ENCODE peak calls at places on chromosomes 13 and 19, in five cellular contexts. T, L, F, K and R are unnamed samples. For H3K4me1, the result is how much of the 10 kb centered on the place peaks cover.

GRCh38 chr13:99313941-99314340 is 6.7 kb upstream of the GPR183 start:
- DNase-seq in K (no peak), L (no peak), F (no peak), T (no peak), R (no peak)

GRCh38 chr13:109785892-109786450 is 412 bp downstream of the IRS2 start:
- DNase-seq in K (no peak), L (no peak), T (no peak), F (no peak), R (no peak)

GRCh38 chr13:79141082-79141481 is 265.0 kb downstream of the RBM26 start:
- DNase-seq in T (no peak), K (no peak), L (no peak), F (no peak), R (no peak)

GRCh38 chr19:5966215-5966614 is 11.7 kb downstream of the RANBP3 start:
- DNase-seq in T (peak), K (no peak), F (no peak), L (peak), R (no peak)

GRCh38 chr13:43374621-43375020 is 351.2 kb downstream of the DNAJC15 start:
- DNase-seq in K (no peak), F (no peak), L (no peak), T (peak), R (no peak)

GRCh38 chr19:33458807-33459206 is 62.8 kb downstream of the PEPD start:
- DNase-seq in K (no peak), T (no peak), L (no peak), F (peak), R (no peak)

GRCh38 chr19:8552810-8553209 is 24.4 kb downstream of the MYO1F start:
- DNase-seq in T (peak), K (no peak), F (no peak), L (no peak), R (no peak)

GRCh38 chr19:18795540-18795939 is 4.4 kb upstream of the COMP start:
- DNase-seq in T (no peak), K (no peak), L (no peak), F (no peak), R (no peak)

GRCh38 chr19:6233051-6233826 is 46.5 kb downstream of the MLLT1 start:
- DNase-seq in L (peak), K (peak), F (peak), T (peak), R (no peak)

GRCh38 chr13:110380359-110381028 is 73.4 kb downstream of the COL4A2 start:
- DNase-seq in F (no peak), K (no peak), L (peak), T (peak), R (no peak)

GRCh38 chr19:42926781-42927180 is 9.1 kb upstream of the PSG6 start:
- DNase-seq in L (no peak), F (no peak), T (no peak), K (no peak), R (no peak)

GRCh38 chr19:56124578-56124977 is 3.5 kb upstream of the ZNF787 start:
- DNase-seq in F (no peak), T (no peak), K (no peak), L (no peak), R (peak)

GRCh38 chr13:44759723-44760360 is 183.7 kb upstream of the TSC22D1 start:
- DNase-seq in K (peak), T (peak), F (no peak), L (no peak), R (no peak)

GRCh38 chr13:32538234-32538620 is 368 bp downstream of the N4BP2L2 start:
- DNase-seq in K (peak), F (peak), L (no peak), T (peak), R (no peak)

GRCh38 chr13:109155301-109155761 is 525.9 kb downstream of the MYO16 start:
- DNase-seq in F (no peak), L (no peak), K (no peak), T (peak), R (no peak)

GRCh38 chr19:41911889-41912731 is 16.1 kb downstream of the ERFL start:
- DNase-seq in K (no peak), T (no peak), L (no peak), F (no peak), R (no peak)

DNA sequence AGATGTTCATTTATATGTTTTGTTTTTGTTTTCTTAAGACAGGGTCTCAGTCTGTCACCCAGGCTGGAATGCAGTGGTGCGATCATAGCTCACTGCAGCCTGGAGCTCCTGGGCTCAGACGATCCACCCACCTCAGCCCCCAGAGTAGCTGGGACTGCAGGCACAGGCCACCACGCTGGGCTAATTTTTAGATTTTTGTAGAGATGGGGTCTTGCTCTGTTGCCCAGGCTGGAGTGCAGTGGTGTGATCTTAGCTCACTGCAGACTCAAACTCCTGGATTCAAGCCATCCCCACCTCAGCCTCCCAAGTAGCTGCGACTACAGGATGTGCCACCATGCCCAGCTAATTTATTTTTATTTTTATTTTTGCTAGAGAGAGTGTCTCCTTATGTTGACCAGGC is 45.7 kb downstream of the NFIC start:
- DNase-seq in T (no peak), F (no peak), K (no peak), L (no peak), R (no peak)
- H3K4me1 ChIP-seq in T (under half), F (half or more), K (under half), L (under half), R (under half)

DNA sequence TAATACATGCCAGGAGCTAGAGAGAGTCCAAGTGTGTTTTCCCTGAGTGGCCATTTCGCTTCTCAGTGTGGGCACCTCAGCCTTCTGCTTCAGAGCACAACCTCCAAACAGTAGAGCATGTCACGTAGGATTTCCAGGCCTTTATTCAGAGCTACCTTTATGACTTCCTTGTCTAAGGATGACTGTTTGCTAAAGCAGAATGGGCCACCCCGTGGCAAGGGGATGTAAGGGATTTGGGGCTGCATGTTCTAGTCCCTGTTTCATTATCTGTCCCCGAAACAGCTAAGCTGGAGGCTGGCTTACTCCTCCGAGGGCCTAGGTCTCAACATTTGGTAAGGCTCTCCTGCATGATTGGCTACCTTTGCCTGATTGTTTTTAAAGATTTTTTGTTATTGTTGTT is 6.0 kb downstream of the RNASEH2B start:
- DNase-seq in F (no peak), T (no peak), L (no peak), K (no peak), R (no peak)
- H3K4me1 ChIP-seq in F (under half), T (under half), L (under half), K (half or more), R (under half)

GRCh38 chr19:10766049-10766623 is 48.3 kb downstream of the DNM2 start:
- DNase-seq in T (no peak), K (peak), L (no peak), F (no peak), R (no peak)
- H3K4me1 ChIP-seq in T (under half), K (half or more), L (under half), F (half or more), R (under half)

DNA sequence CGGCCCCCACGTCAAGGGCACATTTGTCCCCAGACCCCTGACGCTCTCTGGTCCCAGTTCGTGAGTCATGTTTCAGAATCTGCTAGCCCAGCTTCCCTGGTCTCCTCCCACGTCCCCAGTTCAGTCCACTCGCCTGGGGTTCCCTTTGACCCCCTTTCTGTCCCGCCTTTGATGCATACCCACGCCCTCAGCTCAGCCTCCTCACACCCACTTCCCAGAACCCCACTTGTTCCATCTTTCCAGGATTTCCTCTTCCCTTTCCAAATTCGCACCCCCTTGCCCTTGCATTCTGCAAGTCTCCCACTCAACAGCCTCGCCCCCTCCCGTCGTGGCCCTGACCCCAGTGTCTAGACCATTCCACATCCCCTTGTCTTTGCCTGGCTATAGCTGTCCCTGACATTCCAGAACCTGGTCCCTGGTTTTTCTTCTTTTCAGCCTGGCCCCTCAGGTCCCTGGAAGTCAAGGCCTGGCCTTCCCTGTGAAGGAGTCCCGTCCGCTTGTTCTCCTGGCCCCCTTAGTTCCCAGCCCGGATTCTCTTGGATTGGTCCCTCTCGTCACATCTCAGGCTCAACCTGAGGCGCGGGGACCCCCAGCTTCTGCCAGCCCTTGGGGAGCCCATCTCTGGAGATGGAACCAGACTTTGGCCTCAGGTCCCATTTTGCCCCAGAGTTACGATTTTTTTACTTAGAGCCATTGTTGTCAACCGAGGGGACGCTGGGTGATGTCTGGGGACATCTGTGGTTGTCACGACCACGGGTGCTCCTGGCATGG is 1.3 kb downstream of the NCLN start:
- DNase-seq in F (peak), T (no peak), K (no peak), L (no peak), R (no peak)
- H3K4me1 ChIP-seq in F (under half), T (under half), K (under half), L (under half), R (half or more)